ENCODE peak calls at places on chromosomes 12 and 14, in ten cellular contexts. Q is fibroblast of pulmonary artery, N is CD14-positive monocyte, O is GM13976, B is D341Med, H is astrocyte, V is NAMALWA, R is adipocyte, G is H9, X is caudate nucleus. T is an unnamed sample.

GRCh38 chr12:92224685-92225331 is 79.2 kb upstream of the BTG1 start:
- DNase-seq in V (no peak), X (no peak), N (no peak), O (no peak), G (no peak), H (peak), R (peak), B (no peak), Q (peak), T (peak)

GRCh38 chr12:13959131-13959734 is 22.2 kb downstream of the GRIN2B start:
- DNase-seq in B (no peak), Q (no peak), R (no peak), H (no peak), O (no peak), N (no peak), V (no peak), X (no peak), G (peak), T (no peak)

GRCh38 chr14:54637270-54637669 is 70.3 kb downstream of the SAMD4A start:
- DNase-seq in B (no peak), X (no peak), O (no peak), H (no peak), G (no peak), V (no peak), Q (no peak), R (no peak), N (no peak), T (no peak)

GRCh38 chr12:125614058-125614457 is 548.8 kb downstream of the AACS start:
- DNase-seq in Q (no peak), N (no peak), B (no peak), V (no peak), G (no peak), R (no peak), O (no peak), X (no peak), H (no peak), T (no peak)

GRCh38 chr14:85527458-85527857 is 2.5 kb upstream of the FLRT2 start:
- DNase-seq in V (no peak), X (no peak), G (no peak), N (no peak), B (no peak), O (no peak), H (no peak), Q (peak), R (peak), T (peak)

GRCh38 chr12:121783771-121784170 is 9.7 kb downstream of the RHOF start:
- DNase-seq in B (no peak), N (no peak), R (no peak), V (no peak), G (no peak), O (no peak), X (no peak), H (no peak), Q (no peak), T (peak)

GRCh38 chr14:93537962-93538361 is 107.2 kb downstream of the UNC79 start:
- DNase-seq in N (no peak), R (no peak), H (no peak), G (no peak), Q (no peak), O (no peak), V (no peak), X (no peak), B (no peak), T (no peak)

GRCh38 chr14:101961746-101962502 is 2.4 kb upstream of the DYNC1H1 start:
- DNase-seq in Q (no peak), O (no peak), H (no peak), G (no peak), N (no peak), B (no peak), V (no peak), R (no peak), X (no peak), T (no peak)

GRCh38 chr12:40693503-40693863 is 1.2 kb downstream of the CNTN1 start:
- DNase-seq in G (peak), H (no peak), N (no peak), V (no peak), O (no peak), R (no peak), Q (no peak), X (peak), B (peak), T (no peak)

GRCh38 chr14:101347893-101348777 is 213.2 kb upstream of the DIO3 start:
- DNase-seq in V (no peak), Q (no peak), O (no peak), R (no peak), X (no peak), N (no peak), H (no peak), G (no peak), B (no peak), T (no peak)

GRCh38 chr14:64705406-64706118 is 1.3 kb downstream of the PLEKHG3 start:
- DNase-seq in N (peak), O (no peak), G (no peak), X (peak), Q (no peak), B (no peak), V (no peak), R (peak), H (no peak), T (no peak)

GRCh38 chr14:44463386-44464004 is 43.6 kb downstream of the FSCB start:
- DNase-seq in O (no peak), R (no peak), G (no peak), X (no peak), N (no peak), V (no peak), B (no peak), Q (peak), H (no peak), T (no peak)